ENCODE peak calls at places on chromosomes 6 and 20, in five cellular contexts. A, M, K, D and J are unnamed samples.

GRCh38 chr6:14881399-14881798 is 364.5 kb upstream of the JARID2 start:
- DNase-seq in D (no peak), M (no peak), K (no peak), A (peak; percentile 82), J (peak; percentile 46)

GRCh38 chr6:143536866-143537691 is 25.6 kb upstream of the FUCA2 start:
- DNase-seq in K (peak; percentile 75), M (no peak), A (peak; percentile 31), D (peak; percentile 69), J (no peak)

GRCh38 chr20:56516631-56517030 is 7.9 kb upstream of the FAM209A start:
- DNase-seq in D (no peak), A (no peak), K (peak; percentile 16), M (no peak), J (no peak)

GRCh38 chr6:14088600-14089168 is 28.9 kb upstream of the CD83 start:
- DNase-seq in M (no peak), D (no peak), A (no peak), K (no peak), J (no peak)

GRCh38 chr6:100346828-100347227 is 117.9 kb downstream of the SIM1 start:
- DNase-seq in D (no peak), A (peak; percentile 82), K (no peak), M (no peak), J (no peak)

GRCh38 chr6:101722481-101722880 is 329.0 kb downstream of the GRIK2 start:
- DNase-seq in K (no peak), D (no peak), M (no peak), A (no peak), J (no peak)

GRCh38 chr20:48600470-48600945 is 227.3 kb downstream of the PREX1 start:
- DNase-seq in D (no peak), K (peak; percentile 24), M (no peak), A (no peak), J (no peak)

GRCh38 chr6:33419580-33420492 is at the start of gene SYNGAP1:
- DNase-seq in D (peak; percentile 57), A (peak; percentile 57), K (peak; percentile 90), M (no peak), J (peak; percentile 23)

GRCh38 chr20:50550531-50550930 is 40.3 kb downstream of the PTPN1 start:
- DNase-seq in M (no peak), D (no peak), A (no peak), K (no peak), J (no peak)

GRCh38 chr6:168734523-168734922 is 293.5 kb downstream of the SMOC2 start:
- DNase-seq in A (no peak), D (no peak), K (no peak), M (no peak), J (no peak)

GRCh38 chr6:137802408-137803182 is 64.5 kb upstream of the TNFAIP3 start:
- DNase-seq in M (no peak), K (no peak), A (no peak), D (peak; percentile 34), J (no peak)

GRCh38 chr6:158031445-158032353 is 50.0 kb downstream of the SYNJ2 start:
- DNase-seq in A (peak; percentile 92), D (no peak), M (peak; percentile 61), K (peak; percentile 85), J (peak; percentile 57)

GRCh38 chr20:49937023-49937929 is 1.1 kb downstream of the RNF114 start:
- DNase-seq in K (peak; percentile 61), D (no peak), M (no peak), A (no peak), J (no peak)

GRCh38 chr6:103534107-103534506 is 1325.6 kb downstream of the HACE1 start:
- DNase-seq in M (no peak), K (no peak), A (no peak), D (no peak), J (no peak)

GRCh38 chr6:26233608-26234420 is 131.2 kb upstream of the BTN3A2 start:
- DNase-seq in D (peak; percentile 54), A (peak; percentile 58), M (no peak), K (peak; percentile 73), J (no peak)

GRCh38 chr6:110043366-110043994 is 65.4 kb downstream of the GPR6 start:
- DNase-seq in D (no peak), A (no peak), M (no peak), K (no peak), J (no peak)

DNA sequence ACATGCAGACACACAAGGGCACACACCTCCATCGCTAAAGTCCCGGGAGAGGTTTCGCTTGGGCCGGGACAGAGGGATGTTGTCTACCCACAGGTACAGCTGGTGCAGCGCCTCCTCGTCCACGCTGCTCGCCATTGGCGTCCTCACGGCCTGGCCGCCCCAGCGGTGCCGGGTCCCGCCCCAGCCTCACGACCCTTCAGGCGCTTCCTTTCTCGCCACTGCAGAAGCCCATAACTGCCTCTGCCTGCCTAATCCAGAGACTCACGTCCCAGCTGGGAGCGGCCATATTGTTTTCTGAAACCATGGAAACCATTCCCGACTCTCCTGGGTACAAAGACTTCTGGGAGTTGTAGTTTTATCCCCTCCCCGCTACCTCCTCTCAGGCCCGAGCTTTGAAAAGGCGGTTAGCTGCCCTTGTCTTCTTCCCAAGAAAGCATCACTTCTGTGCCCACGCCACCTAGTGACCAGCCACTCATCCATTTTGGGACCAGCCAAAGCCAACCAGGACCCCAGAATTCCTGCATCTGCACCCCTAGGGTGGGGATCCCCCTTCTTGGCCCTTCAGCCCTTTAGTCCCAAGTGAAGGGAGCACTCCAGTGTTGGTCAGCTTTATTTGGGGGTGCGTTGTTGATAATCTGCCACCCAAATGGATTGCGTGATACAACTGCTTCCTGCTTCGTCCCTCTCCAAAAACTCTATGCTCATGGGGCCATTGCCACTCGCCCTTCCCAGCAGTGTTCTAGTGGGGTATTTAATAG is at the start of gene SPEF1:
- DNase-seq in K (peak; percentile 91), A (peak; percentile 77), M (peak; percentile 61), D (peak; percentile 92), J (peak; percentile 77)
- TF ChIP-seq CTCF in K (peak; percentile 58), A (peak; percentile 32), M (peak; percentile 50), D (peak; percentile 57), J (peak; percentile 74)

DNA sequence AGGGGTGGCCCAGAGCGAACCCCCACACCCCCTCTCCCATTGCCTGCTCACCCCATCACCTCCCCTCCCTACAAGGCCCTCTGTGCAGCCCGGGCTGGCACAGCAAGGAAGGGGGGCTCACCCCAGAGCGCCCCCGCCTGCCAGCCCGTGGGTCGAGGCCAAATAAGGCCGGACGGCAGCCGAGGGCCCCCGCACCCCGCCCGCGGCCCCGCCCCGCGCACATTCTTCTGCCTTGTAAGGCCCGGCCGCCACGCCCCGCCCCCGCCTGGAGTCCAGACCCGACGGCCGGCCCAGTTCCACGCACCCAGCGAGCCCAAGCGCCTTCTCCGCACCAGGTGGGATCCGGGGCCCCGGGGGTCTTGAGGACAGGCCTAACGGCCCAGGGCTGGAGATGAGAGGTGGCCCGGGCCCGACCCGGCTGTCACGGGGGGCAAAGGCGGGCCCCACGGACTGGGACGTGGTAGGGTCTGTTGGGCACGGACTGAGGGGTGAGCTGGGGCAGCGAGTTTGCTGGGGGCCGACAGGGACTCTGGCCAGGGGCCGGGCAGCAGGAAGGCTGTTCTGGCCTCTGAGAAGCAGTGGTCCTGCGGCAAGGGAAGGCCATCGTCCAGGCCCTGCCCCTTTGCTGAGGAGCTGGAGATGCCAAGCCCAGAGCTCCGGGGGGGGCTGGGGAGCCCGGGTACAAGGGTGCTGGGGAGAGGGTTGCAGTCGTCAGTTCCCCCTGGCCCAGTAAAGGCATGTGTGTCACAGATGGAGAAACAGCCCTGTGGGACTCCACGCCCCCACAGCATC is at the start of gene MYL9:
- DNase-seq in D (peak; percentile 96), M (peak; percentile 75), A (peak; percentile 53), K (peak; percentile 98), J (no peak)
- H3K4me3 ChIP-seq in D (peak within 1 kb of the TSS; percentile 67), M (peak within 1 kb of the TSS; percentile 92), A (peak within 1 kb of the TSS; percentile 86), K (peak within 1 kb of the TSS; percentile 99), J (peak within 1 kb of the TSS; percentile 97)

GRCh38 chr6:112269165-112269564 is 14.8 kb upstream of the LAMA4 start:
- DNase-seq in A (no peak), M (no peak), K (no peak), D (no peak), J (no peak)
- TF ChIP-seq CTCF in A (peak; percentile 19), M (peak; percentile 17), K (no peak), D (peak; percentile 67), J (peak; percentile 49)

GRCh38 chr6:34760108-34760507 is 2.8 kb downstream of the SNRPC start:
- DNase-seq in A (no peak), D (no peak), K (no peak), M (no peak), J (no peak)

GRCh38 chr6:34757687-34758274 is 476 bp downstream of the SNRPC start:
- DNase-seq in K (no peak), M (no peak), D (no peak), A (no peak), J (no peak)
- H3K4me3 ChIP-seq in K (peak overlapping the region; percentile 51), M (peak overlapping the region; percentile 87), D (peak overlapping the region; percentile 84), A (peak overlapping the region; percentile 100), J (peak overlapping the region; percentile 98)

GRCh38 chr6:10954590-10955010 is 67.7 kb downstream of the SYCP2L start:
- DNase-seq in K (no peak), A (peak; percentile 46), D (peak; percentile 82), M (no peak), J (peak; percentile 10)

GRCh38 chr6:10949579-10950490 is 63.0 kb downstream of the SYCP2L start:
- DNase-seq in K (no peak), D (no peak), M (no peak), A (no peak), J (no peak)

GRCh38 chr6:10956776-10957175 is 69.9 kb downstream of the SYCP2L start:
- DNase-seq in D (no peak), M (no peak), K (no peak), A (no peak), J (no peak)

GRCh38 chr6:10947966-10948365 is 61.1 kb downstream of the SYCP2L start:
- DNase-seq in K (no peak), A (no peak), M (no peak), D (no peak), J (no peak)

DNA sequence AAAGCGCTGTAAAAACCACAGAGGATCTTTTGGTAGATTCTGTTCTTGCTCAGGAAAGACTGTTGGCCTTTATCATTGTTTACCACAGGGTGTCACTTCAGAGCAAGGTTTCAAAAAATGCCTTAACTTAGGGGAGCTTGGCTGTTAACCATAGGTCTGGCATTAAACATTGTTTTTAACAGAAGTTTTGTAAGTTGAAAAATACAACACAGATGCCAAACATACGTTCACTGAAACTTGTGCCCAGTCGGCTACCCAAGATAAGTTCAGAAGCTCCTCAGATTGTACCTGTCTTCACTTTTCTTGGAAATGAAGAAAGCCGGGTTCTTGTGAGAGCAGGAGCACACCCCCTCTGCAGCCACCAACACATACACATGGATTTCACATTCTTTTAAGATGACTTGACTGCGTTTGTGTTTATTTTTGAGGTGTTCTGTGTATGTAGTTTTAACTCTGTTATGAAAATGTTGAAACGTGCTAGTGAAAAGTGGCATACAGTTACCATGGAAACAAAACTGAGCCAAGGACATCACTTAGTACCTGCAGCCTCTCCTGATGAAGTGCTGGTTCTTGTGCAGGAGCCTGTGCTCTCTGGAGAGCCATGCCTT is 64.9 kb downstream of the SYCP2L start:
- DNase-seq in D (peak; percentile 24), K (no peak), M (no peak), A (peak; percentile 68), J (peak; percentile 27)
- TF ChIP-seq CTCF in D (peak; percentile 67), K (peak; percentile 37), M (peak; percentile 25), A (peak; percentile 70), J (peak; percentile 66)